ENCODE peak calls at places on chromosomes 4 and X, in eight cellular contexts. One of them, this sample, is unnamed. For H4K20me1 and H3K9me2, the result is how much of the 10 kb centered on the place peaks cover.

GRCh38 chr4:37601527-37601926 is 84.6 kb downstream of the RELL1 start:
- DNase-seq in GM23338: no peak
- DNase-seq in PC-3: peak
- DNase-seq in SK-N-SH: no peak
- DNase-seq in HCT116: no peak
- DNase-seq in GM23248: peak
- DNase-seq in hepatocyte: peak
- DNase-seq in OCI-LY7: no peak
- DNase-seq in this sample: no peak

GRCh38 chr4:94399721-94400120 is 52.0 kb upstream of the PDLIM5 start:
- DNase-seq in GM23338: no peak
- DNase-seq in hepatocyte: no peak
- DNase-seq in SK-N-SH: no peak
- DNase-seq in OCI-LY7: no peak
- DNase-seq in GM23248: no peak
- DNase-seq in HCT116: no peak
- DNase-seq in PC-3: no peak
- DNase-seq in this sample: no peak

GRCh38 chrX:73581002-73581628 is 18.1 kb downstream of the CHIC1 start:
- DNase-seq in GM23338: no peak
- DNase-seq in HCT116: no peak
- DNase-seq in GM23248: no peak
- DNase-seq in PC-3: peak
- DNase-seq in hepatocyte: peak
- DNase-seq in OCI-LY7: no peak
- DNase-seq in SK-N-SH: no peak
- DNase-seq in this sample: no peak

GRCh38 chr4:24974252-24974580 is 56.5 kb downstream of the LGI2 start:
- DNase-seq in SK-N-SH: no peak
- DNase-seq in GM23338: no peak
- DNase-seq in GM23248: no peak
- DNase-seq in OCI-LY7: no peak
- DNase-seq in hepatocyte: no peak
- DNase-seq in HCT116: no peak
- DNase-seq in PC-3: no peak
- DNase-seq in this sample: no peak

GRCh38 chr4:113435893-113436292 is 325.6 kb downstream of the CAMK2D start:
- DNase-seq in GM23338: peak
- DNase-seq in PC-3: peak
- DNase-seq in HCT116: peak
- DNase-seq in GM23248: peak
- DNase-seq in OCI-LY7: no peak
- DNase-seq in hepatocyte: no peak
- DNase-seq in SK-N-SH: no peak
- DNase-seq in this sample: no peak

GRCh38 chr4:38150766-38151165 is 190.6 kb downstream of the PTTG2 start:
- DNase-seq in PC-3: no peak
- DNase-seq in HCT116: no peak
- DNase-seq in hepatocyte: no peak
- DNase-seq in SK-N-SH: no peak
- DNase-seq in OCI-LY7: no peak
- DNase-seq in GM23338: no peak
- DNase-seq in GM23248: peak
- DNase-seq in this sample: no peak

GRCh38 chrX:107537815-107538214 is 88.4 kb downstream of the FRMPD3 start:
- DNase-seq in SK-N-SH: peak
- DNase-seq in HCT116: peak
- DNase-seq in hepatocyte: peak
- DNase-seq in GM23338: peak
- DNase-seq in GM23248: peak
- DNase-seq in PC-3: peak
- DNase-seq in OCI-LY7: peak
- DNase-seq in this sample: peak

GRCh38 chr4:105061136-105061696 is 85.5 kb upstream of the TET2 start:
- DNase-seq in SK-N-SH: no peak
- DNase-seq in GM23338: peak
- DNase-seq in PC-3: peak
- DNase-seq in GM23248: no peak
- DNase-seq in HCT116: peak
- DNase-seq in OCI-LY7: peak
- DNase-seq in hepatocyte: no peak
- DNase-seq in this sample: peak

GRCh38 chr4:149719806-149720205 is 95.8 kb downstream of the IQCM start:
- DNase-seq in GM23248: no peak
- DNase-seq in GM23338: no peak
- DNase-seq in HCT116: no peak
- DNase-seq in OCI-LY7: no peak
- DNase-seq in PC-3: no peak
- DNase-seq in SK-N-SH: no peak
- DNase-seq in hepatocyte: no peak
- DNase-seq in this sample: no peak

GRCh38 chr4:178823673-178824072 is 1381.4 kb upstream of the AGA start:
- DNase-seq in GM23248: no peak
- DNase-seq in SK-N-SH: no peak
- DNase-seq in PC-3: peak
- DNase-seq in OCI-LY7: no peak
- DNase-seq in HCT116: no peak
- DNase-seq in hepatocyte: no peak
- DNase-seq in GM23338: no peak
- DNase-seq in this sample: no peak

DNA sequence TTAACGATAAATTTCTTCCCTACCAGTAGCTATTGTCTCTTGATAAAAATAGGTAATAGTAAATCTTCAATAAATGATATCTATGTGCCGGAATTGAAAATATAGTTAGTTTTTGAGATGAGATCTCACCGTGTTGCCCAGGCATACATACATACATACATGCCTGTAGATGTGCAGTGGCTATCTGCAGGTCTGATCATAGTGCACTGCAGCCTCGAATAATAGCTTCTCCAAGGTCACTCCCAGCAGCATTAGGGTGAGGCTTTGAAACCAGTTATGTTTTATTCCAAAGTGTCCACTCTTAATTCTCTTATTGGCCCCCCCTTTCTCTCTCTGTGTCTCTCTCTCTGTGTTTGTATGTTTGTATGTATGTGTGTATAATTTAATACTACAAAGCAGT is 37.5 kb downstream of the ZFX start:
- DNase-seq in hepatocyte: no peak
- DNase-seq in OCI-LY7: no peak
- DNase-seq in SK-N-SH: no peak
- DNase-seq in HCT116: no peak
- DNase-seq in PC-3: no peak
- DNase-seq in GM23248: no peak
- DNase-seq in GM23338: no peak
- DNase-seq in this sample: no peak
- H4K20me1 ChIP-seq in hepatocyte: half or more
- H4K20me1 ChIP-seq in OCI-LY7: under half
- H4K20me1 ChIP-seq in SK-N-SH: half or more
- H4K20me1 ChIP-seq in HCT116: under half
- H4K20me1 ChIP-seq in PC-3: under half
- H4K20me1 ChIP-seq in GM23248: under half
- H4K20me1 ChIP-seq in GM23338: under half
- H4K20me1 ChIP-seq in this sample: under half

GRCh38 chr4:1168291-1169031 is 3.9 kb downstream of the SPON2 start:
- DNase-seq in hepatocyte: no peak
- DNase-seq in GM23338: no peak
- DNase-seq in PC-3: no peak
- DNase-seq in GM23248: no peak
- DNase-seq in HCT116: no peak
- DNase-seq in SK-N-SH: no peak
- DNase-seq in OCI-LY7: no peak
- DNase-seq in this sample: no peak
- TF ChIP-seq EZH2phosphoT487 in hepatocyte: no peak
- TF ChIP-seq EZH2phosphoT487 in GM23338: no peak
- TF ChIP-seq EZH2phosphoT487 in PC-3: no peak
- TF ChIP-seq EZH2phosphoT487 in GM23248: no peak
- TF ChIP-seq EZH2phosphoT487 in HCT116: no peak
- TF ChIP-seq EZH2phosphoT487 in SK-N-SH: no peak
- TF ChIP-seq EZH2phosphoT487 in OCI-LY7: no peak
- TF ChIP-seq EZH2phosphoT487 in this sample: no peak

GRCh38 chr4:74423101-74423500 is 21.8 kb upstream of the AREG start:
- DNase-seq in GM23338: no peak
- DNase-seq in hepatocyte: peak
- DNase-seq in GM23248: peak
- DNase-seq in HCT116: no peak
- DNase-seq in OCI-LY7: no peak
- DNase-seq in PC-3: peak
- DNase-seq in SK-N-SH: no peak
- DNase-seq in this sample: no peak
- H3K9me2 ChIP-seq in GM23338: under half
- H3K9me2 ChIP-seq in hepatocyte: under half
- H3K9me2 ChIP-seq in GM23248: under half
- H3K9me2 ChIP-seq in HCT116: under half
- H3K9me2 ChIP-seq in OCI-LY7: under half
- H3K9me2 ChIP-seq in PC-3: under half
- H3K9me2 ChIP-seq in SK-N-SH: under half
- H3K9me2 ChIP-seq in this sample: under half

GRCh38 chr4:184474261-184475095 is at the start of gene IRF2:
- DNase-seq in GM23338: peak
- DNase-seq in hepatocyte: peak
- DNase-seq in PC-3: peak
- DNase-seq in HCT116: peak
- DNase-seq in SK-N-SH: peak
- DNase-seq in GM23248: peak
- DNase-seq in OCI-LY7: peak
- DNase-seq in this sample: peak

GRCh38 chr4:184471872-184472539 is 2.3 kb downstream of the IRF2 start:
- DNase-seq in OCI-LY7: peak
- DNase-seq in PC-3: peak
- DNase-seq in GM23248: peak
- DNase-seq in GM23338: no peak
- DNase-seq in hepatocyte: peak
- DNase-seq in HCT116: no peak
- DNase-seq in SK-N-SH: peak
- DNase-seq in this sample: peak

GRCh38 chr4:184473515-184474260 is 662 bp downstream of the IRF2 start:
- DNase-seq in PC-3: peak
- DNase-seq in GM23248: peak
- DNase-seq in OCI-LY7: peak
- DNase-seq in hepatocyte: peak
- DNase-seq in HCT116: no peak
- DNase-seq in SK-N-SH: peak
- DNase-seq in GM23338: peak
- DNase-seq in this sample: peak

GRCh38 chr4:184472540-184473264 is 1.6 kb downstream of the IRF2 start:
- DNase-seq in PC-3: peak
- DNase-seq in OCI-LY7: peak
- DNase-seq in SK-N-SH: peak
- DNase-seq in hepatocyte: peak
- DNase-seq in HCT116: no peak
- DNase-seq in GM23338: peak
- DNase-seq in GM23248: peak
- DNase-seq in this sample: peak

GRCh38 chr4:184473265-184473514 is 1.2 kb downstream of the IRF2 start:
- DNase-seq in GM23248: no peak
- DNase-seq in SK-N-SH: no peak
- DNase-seq in OCI-LY7: no peak
- DNase-seq in PC-3: no peak
- DNase-seq in GM23338: no peak
- DNase-seq in hepatocyte: no peak
- DNase-seq in HCT116: no peak
- DNase-seq in this sample: no peak
- H4K20me1 ChIP-seq in GM23248: under half
- H4K20me1 ChIP-seq in SK-N-SH: under half
- H4K20me1 ChIP-seq in OCI-LY7: under half
- H4K20me1 ChIP-seq in PC-3: under half
- H4K20me1 ChIP-seq in GM23338: under half
- H4K20me1 ChIP-seq in hepatocyte: under half
- H4K20me1 ChIP-seq in HCT116: under half
- H4K20me1 ChIP-seq in this sample: under half

This sample was measured in MM.1S.